ENCODE peak calls at places on chromosomes 12 and 14, in six cellular contexts. One of them, this sample, is unnamed.

GRCh38 chr14:37590096-37590809 is 4.8 kb downstream of the FOXA1 start:
- DNase-seq in effector memory CD4-positive, alpha-beta T cell: no peak
- DNase-seq in RWPE2: no peak
- DNase-seq in IMR-90: no peak
- DNase-seq in suprapubic skin: no peak
- DNase-seq in aorta: no peak
- DNase-seq in this sample: no peak

GRCh38 chr14:20866963-20867362 is 24.2 kb upstream of the RNASE3 start:
- DNase-seq in effector memory CD4-positive, alpha-beta T cell: no peak
- DNase-seq in RWPE2: no peak
- DNase-seq in IMR-90: no peak
- DNase-seq in suprapubic skin: no peak
- DNase-seq in aorta: no peak
- DNase-seq in this sample: no peak

GRCh38 chr12:50626026-50626425 is 121.2 kb downstream of the DIP2B start:
- DNase-seq in effector memory CD4-positive, alpha-beta T cell: no peak
- DNase-seq in RWPE2: no peak
- DNase-seq in IMR-90: no peak
- DNase-seq in suprapubic skin: no peak
- DNase-seq in aorta: no peak
- DNase-seq in this sample: no peak

GRCh38 chr12:18818584-18818983 is 80.7 kb downstream of the CAPZA3 start:
- DNase-seq in effector memory CD4-positive, alpha-beta T cell: no peak
- DNase-seq in RWPE2: no peak
- DNase-seq in IMR-90: no peak
- DNase-seq in suprapubic skin: no peak
- DNase-seq in aorta: no peak
- DNase-seq in this sample: no peak

GRCh38 chr14:99809376-99809775 is 16.2 kb downstream of the EML1 start:
- DNase-seq in effector memory CD4-positive, alpha-beta T cell: no peak
- DNase-seq in RWPE2: no peak
- DNase-seq in IMR-90: peak; percentile 58
- DNase-seq in suprapubic skin: peak; percentile 86
- DNase-seq in aorta: peak; percentile 87
- DNase-seq in this sample: peak; percentile 80

GRCh38 chr14:19974844-19975243 is 547 bp upstream of the OR4K15 start:
- DNase-seq in effector memory CD4-positive, alpha-beta T cell: no peak
- DNase-seq in RWPE2: no peak
- DNase-seq in IMR-90: no peak
- DNase-seq in suprapubic skin: no peak
- DNase-seq in aorta: no peak
- DNase-seq in this sample: no peak

GRCh38 chr14:38286481-38286880 is 30.6 kb upstream of the CLEC14A start:
- DNase-seq in effector memory CD4-positive, alpha-beta T cell: no peak
- DNase-seq in RWPE2: no peak
- DNase-seq in IMR-90: no peak
- DNase-seq in suprapubic skin: no peak
- DNase-seq in aorta: no peak
- DNase-seq in this sample: no peak

GRCh38 chr12:99600388-99600787 is 47.2 kb upstream of the GARIN6 start:
- DNase-seq in effector memory CD4-positive, alpha-beta T cell: no peak
- DNase-seq in RWPE2: no peak
- DNase-seq in IMR-90: no peak
- DNase-seq in suprapubic skin: no peak
- DNase-seq in aorta: no peak
- DNase-seq in this sample: no peak

GRCh38 chr14:94136575-94137331 is 7.3 kb upstream of the IFI27L2 start:
- DNase-seq in effector memory CD4-positive, alpha-beta T cell: peak; percentile 62
- DNase-seq in RWPE2: peak; percentile 86
- DNase-seq in IMR-90: peak; percentile 76
- DNase-seq in suprapubic skin: peak; percentile 93
- DNase-seq in aorta: peak; percentile 96
- DNase-seq in this sample: peak; percentile 84

GRCh38 chr12:120266180-120266535 is 628 bp upstream of the PXN start:
- DNase-seq in effector memory CD4-positive, alpha-beta T cell: no peak
- DNase-seq in RWPE2: no peak
- DNase-seq in IMR-90: no peak
- DNase-seq in suprapubic skin: no peak
- DNase-seq in aorta: no peak
- DNase-seq in this sample: no peak

GRCh38 chr12:103799504-103800251 is 41.4 kb downstream of the NT5DC3 start:
- DNase-seq in effector memory CD4-positive, alpha-beta T cell: no peak
- DNase-seq in RWPE2: no peak
- DNase-seq in IMR-90: peak; percentile 68
- DNase-seq in suprapubic skin: no peak
- DNase-seq in aorta: no peak
- DNase-seq in this sample: no peak

GRCh38 chr14:103207038-103207403 is 83.8 kb downstream of the TNFAIP2 start:
- DNase-seq in effector memory CD4-positive, alpha-beta T cell: no peak
- DNase-seq in RWPE2: peak; percentile 72
- DNase-seq in IMR-90: no peak
- DNase-seq in suprapubic skin: peak; percentile 95
- DNase-seq in aorta: peak; percentile 92
- DNase-seq in this sample: peak; percentile 84

GRCh38 chr12:38385492-38385864 is 68.9 kb downstream of the ALG10B start:
- DNase-seq in effector memory CD4-positive, alpha-beta T cell: no peak
- DNase-seq in RWPE2: no peak
- DNase-seq in IMR-90: no peak
- DNase-seq in suprapubic skin: no peak
- DNase-seq in aorta: no peak
- DNase-seq in this sample: no peak

GRCh38 chr12:50563434-50563787 is 58.6 kb downstream of the DIP2B start:
- DNase-seq in effector memory CD4-positive, alpha-beta T cell: no peak
- DNase-seq in RWPE2: no peak
- DNase-seq in IMR-90: no peak
- DNase-seq in suprapubic skin: no peak
- DNase-seq in aorta: no peak
- DNase-seq in this sample: no peak

GRCh38 chr14:54109521-54110120 is 153.0 kb upstream of the BMP4 start:
- DNase-seq in effector memory CD4-positive, alpha-beta T cell: no peak
- DNase-seq in RWPE2: no peak
- DNase-seq in IMR-90: no peak
- DNase-seq in suprapubic skin: no peak
- DNase-seq in aorta: no peak
- DNase-seq in this sample: no peak

GRCh38 chr12:6818246-6819006 is 3.2 kb upstream of the GPR162 start:
- DNase-seq in effector memory CD4-positive, alpha-beta T cell: no peak
- DNase-seq in RWPE2: no peak
- DNase-seq in IMR-90: no peak
- DNase-seq in suprapubic skin: no peak
- DNase-seq in aorta: no peak
- DNase-seq in this sample: no peak

GRCh38 chr12:85468356-85469157 is 188.5 kb downstream of the ALX1 start:
- DNase-seq in effector memory CD4-positive, alpha-beta T cell: no peak
- DNase-seq in RWPE2: no peak
- DNase-seq in IMR-90: peak; percentile 68
- DNase-seq in suprapubic skin: no peak
- DNase-seq in aorta: no peak
- DNase-seq in this sample: no peak

GRCh38 chr14:50222061-50222613 is 9.2 kb downstream of the SOS2 start:
- DNase-seq in effector memory CD4-positive, alpha-beta T cell: no peak
- DNase-seq in RWPE2: no peak
- DNase-seq in IMR-90: peak; percentile 18
- DNase-seq in suprapubic skin: no peak
- DNase-seq in aorta: no peak
- DNase-seq in this sample: no peak

GRCh38 chr12:70822431-70822830 is 98.1 kb downstream of the PTPRR start:
- DNase-seq in effector memory CD4-positive, alpha-beta T cell: no peak
- DNase-seq in RWPE2: no peak
- DNase-seq in IMR-90: no peak
- DNase-seq in suprapubic skin: no peak
- DNase-seq in aorta: no peak
- DNase-seq in this sample: no peak

GRCh38 chr12:13435535-13435934 is 239.0 kb downstream of the EMP1 start:
- DNase-seq in effector memory CD4-positive, alpha-beta T cell: no peak
- DNase-seq in RWPE2: no peak
- DNase-seq in IMR-90: no peak
- DNase-seq in suprapubic skin: no peak
- DNase-seq in aorta: no peak
- DNase-seq in this sample: no peak

GRCh38 chr12:106049105-106049504 is 89.6 kb downstream of the NUAK1 start:
- DNase-seq in effector memory CD4-positive, alpha-beta T cell: no peak
- DNase-seq in RWPE2: no peak
- DNase-seq in IMR-90: no peak
- DNase-seq in suprapubic skin: no peak
- DNase-seq in aorta: no peak
- DNase-seq in this sample: no peak

GRCh38 chr12:111409403-111410228 is 3.9 kb downstream of the SH2B3 start:
- DNase-seq in effector memory CD4-positive, alpha-beta T cell: no peak
- DNase-seq in RWPE2: no peak
- DNase-seq in IMR-90: peak; percentile 67
- DNase-seq in suprapubic skin: no peak
- DNase-seq in aorta: peak; percentile 86
- DNase-seq in this sample: no peak

GRCh38 chr12:78865297-78865955 is 852 bp downstream of the SYT1 start:
- DNase-seq in effector memory CD4-positive, alpha-beta T cell: no peak
- DNase-seq in RWPE2: no peak
- DNase-seq in IMR-90: no peak
- DNase-seq in suprapubic skin: no peak
- DNase-seq in aorta: no peak
- DNase-seq in this sample: no peak

GRCh38 chr12:104011265-104011664 is 38.7 kb downstream of the GLT8D2 start:
- DNase-seq in effector memory CD4-positive, alpha-beta T cell: no peak
- DNase-seq in RWPE2: peak; percentile 64
- DNase-seq in IMR-90: peak; percentile 96
- DNase-seq in suprapubic skin: no peak
- DNase-seq in aorta: no peak
- DNase-seq in this sample: no peak

GRCh38 chr12:99367181-99367580 is 280.4 kb upstream of the GARIN6 start:
- DNase-seq in effector memory CD4-positive, alpha-beta T cell: no peak
- DNase-seq in RWPE2: no peak
- DNase-seq in IMR-90: no peak
- DNase-seq in suprapubic skin: no peak
- DNase-seq in aorta: no peak
- DNase-seq in this sample: no peak

GRCh38 chr14:36223558-36223957 is 47.0 kb upstream of the PTCSC3 start:
- DNase-seq in effector memory CD4-positive, alpha-beta T cell: no peak
- DNase-seq in RWPE2: no peak
- DNase-seq in IMR-90: no peak
- DNase-seq in suprapubic skin: no peak
- DNase-seq in aorta: no peak
- DNase-seq in this sample: no peak

GRCh38 chr12:4567073-4567881 is 5.3 kb downstream of the DYRK4 start:
- DNase-seq in effector memory CD4-positive, alpha-beta T cell: no peak
- DNase-seq in RWPE2: no peak
- DNase-seq in IMR-90: no peak
- DNase-seq in suprapubic skin: no peak
- DNase-seq in aorta: no peak
- DNase-seq in this sample: no peak

GRCh38 chr12:115267891-115268290 is 583.9 kb upstream of the TBX3 start:
- DNase-seq in effector memory CD4-positive, alpha-beta T cell: no peak
- DNase-seq in RWPE2: no peak
- DNase-seq in IMR-90: no peak
- DNase-seq in suprapubic skin: no peak
- DNase-seq in aorta: no peak
- DNase-seq in this sample: no peak

GRCh38 chr12:34121360-34121759 is 99.1 kb downstream of the ALG10 start:
- DNase-seq in effector memory CD4-positive, alpha-beta T cell: no peak
- DNase-seq in RWPE2: no peak
- DNase-seq in IMR-90: no peak
- DNase-seq in suprapubic skin: no peak
- DNase-seq in aorta: no peak
- DNase-seq in this sample: no peak

DNA sequence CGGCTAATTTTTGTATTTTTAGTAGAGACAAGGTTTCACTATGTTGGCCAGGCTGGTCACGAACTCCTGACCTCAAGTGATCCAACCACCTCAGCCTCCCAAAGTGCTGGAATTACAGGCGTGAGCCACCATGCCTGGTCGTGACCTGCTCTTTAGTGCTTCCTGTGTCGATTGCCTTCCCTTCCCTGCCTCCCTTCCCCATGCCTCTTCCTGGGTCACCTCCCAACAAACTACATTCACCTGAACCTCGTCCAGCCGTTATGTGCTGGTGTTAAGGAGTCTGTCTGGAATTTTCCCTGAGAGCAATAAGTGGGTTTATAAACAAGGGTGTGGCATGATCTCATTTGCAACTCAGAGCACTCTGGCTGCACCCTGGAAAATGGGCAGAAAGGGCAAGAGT is 32.1 kb upstream of the C12orf76 start:
- DNase-seq in effector memory CD4-positive, alpha-beta T cell: no peak
- DNase-seq in RWPE2: no peak
- DNase-seq in IMR-90: no peak
- DNase-seq in suprapubic skin: no peak
- DNase-seq in aorta: no peak
- DNase-seq in this sample: no peak
- H3K4me3 ChIP-seq in effector memory CD4-positive, alpha-beta T cell: no peak overlapping the region
- H3K4me3 ChIP-seq in RWPE2: no peak overlapping the region
- H3K4me3 ChIP-seq in IMR-90: no peak overlapping the region
- H3K4me3 ChIP-seq in suprapubic skin: no peak overlapping the region
- H3K4me3 ChIP-seq in aorta: no peak overlapping the region
- H3K4me3 ChIP-seq in this sample: no peak overlapping the region

GRCh38 chr12:27865421-27865820 is 85.4 kb upstream of the MANSC4 start:
- DNase-seq in effector memory CD4-positive, alpha-beta T cell: no peak
- DNase-seq in RWPE2: no peak
- DNase-seq in IMR-90: peak; percentile 52
- DNase-seq in suprapubic skin: no peak
- DNase-seq in aorta: no peak
- DNase-seq in this sample: no peak

GRCh38 chr12:27870939-27871338 is 90.9 kb upstream of the MANSC4 start:
- DNase-seq in effector memory CD4-positive, alpha-beta T cell: no peak
- DNase-seq in RWPE2: no peak
- DNase-seq in IMR-90: peak; percentile 90
- DNase-seq in suprapubic skin: no peak
- DNase-seq in aorta: no peak
- DNase-seq in this sample: no peak

GRCh38 chr12:27866382-27867101 is 86.5 kb upstream of the MANSC4 start:
- DNase-seq in effector memory CD4-positive, alpha-beta T cell: no peak
- DNase-seq in RWPE2: no peak
- DNase-seq in IMR-90: peak; percentile 70
- DNase-seq in suprapubic skin: no peak
- DNase-seq in aorta: no peak
- DNase-seq in this sample: no peak

GRCh38 chr12:27869567-27869966 is 89.5 kb upstream of the MANSC4 start:
- DNase-seq in effector memory CD4-positive, alpha-beta T cell: no peak
- DNase-seq in RWPE2: no peak
- DNase-seq in IMR-90: no peak
- DNase-seq in suprapubic skin: no peak
- DNase-seq in aorta: no peak
- DNase-seq in this sample: no peak

GRCh38 chr12:27868165-27868564 is 88.1 kb upstream of the MANSC4 start:
- DNase-seq in effector memory CD4-positive, alpha-beta T cell: no peak
- DNase-seq in RWPE2: no peak
- DNase-seq in IMR-90: peak; percentile 93
- DNase-seq in suprapubic skin: no peak
- DNase-seq in aorta: no peak
- DNase-seq in this sample: no peak
- H3K27ac ChIP-seq in effector memory CD4-positive, alpha-beta T cell: no peak overlapping the region
- H3K27ac ChIP-seq in RWPE2: no peak overlapping the region
- H3K27ac ChIP-seq in IMR-90: peak overlapping the region; percentile 37
- H3K27ac ChIP-seq in suprapubic skin: no peak overlapping the region
- H3K27ac ChIP-seq in aorta: no peak overlapping the region
- H3K27ac ChIP-seq in this sample: no peak overlapping the region

GRCh38 chr14:88599761-88600439 is 37.1 kb downstream of the ZC3H14 start:
- DNase-seq in effector memory CD4-positive, alpha-beta T cell: no peak
- DNase-seq in RWPE2: no peak
- DNase-seq in IMR-90: no peak
- DNase-seq in suprapubic skin: no peak
- DNase-seq in aorta: no peak
- DNase-seq in this sample: no peak
- H3K4me3 ChIP-seq in effector memory CD4-positive, alpha-beta T cell: no peak overlapping the region
- H3K4me3 ChIP-seq in RWPE2: no peak overlapping the region
- H3K4me3 ChIP-seq in IMR-90: no peak overlapping the region
- H3K4me3 ChIP-seq in suprapubic skin: no peak overlapping the region
- H3K4me3 ChIP-seq in aorta: no peak overlapping the region
- H3K4me3 ChIP-seq in this sample: no peak overlapping the region

GRCh38 chr12:113259499-113259953 is 38.3 kb downstream of the TPCN1 start:
- DNase-seq in effector memory CD4-positive, alpha-beta T cell: no peak
- DNase-seq in RWPE2: no peak
- DNase-seq in IMR-90: no peak
- DNase-seq in suprapubic skin: peak; percentile 91
- DNase-seq in aorta: peak; percentile 83
- DNase-seq in this sample: peak; percentile 91
- H3K27ac ChIP-seq in effector memory CD4-positive, alpha-beta T cell: no peak overlapping the region
- H3K27ac ChIP-seq in RWPE2: no peak overlapping the region
- H3K27ac ChIP-seq in IMR-90: no peak overlapping the region
- H3K27ac ChIP-seq in suprapubic skin: peak overlapping the region; percentile 77
- H3K27ac ChIP-seq in aorta: peak overlapping the region; percentile 2
- H3K27ac ChIP-seq in this sample: peak overlapping the region; percentile 81